ENCODE peak calls at places on chromosomes 4 and X, in ten cellular contexts. E is hepatocyte, B is right lobe of liver, U is GM23248, C is amniotic stem cell, O is body of pancreas, Y is NCI-H524 treated with DMSO at 0.1 percent for 48 hours, J is progenitor cell of endocrine pancreas, K is NCI-H345, D is NCI-H2171. T is an unnamed sample.

GRCh38 chr4:76882630-76883029 is 15.3 kb downstream of the SOWAHB start:
- DNase-seq in E (no peak), B (no peak), U (no peak), C (no peak), O (no peak), Y (no peak), J (no peak), K (no peak), D (no peak), T (no peak)

GRCh38 chr4:101163936-101164335 is 183.4 kb downstream of the PPP3CA start:
- DNase-seq in E (no peak), B (no peak), U (peak), C (no peak), O (no peak), Y (no peak), J (no peak), K (no peak), D (no peak), T (no peak)

GRCh38 chrX:56233682-56234081 is 1.5 kb downstream of the KLF8 start:
- DNase-seq in E (peak), B (no peak), U (peak), C (no peak), O (peak), Y (no peak), J (no peak), K (no peak), D (no peak), T (no peak)

GRCh38 chr4:18391370-18391728 is 369.8 kb upstream of the LCORL start:
- DNase-seq in E (no peak), B (no peak), U (no peak), C (no peak), O (no peak), Y (no peak), J (no peak), K (no peak), D (no peak), T (no peak)

GRCh38 chrX:2697306-2697705 is 6.2 kb downstream of the CD99 start:
- DNase-seq in E (no peak), B (no peak), U (peak), C (no peak), O (peak), Y (no peak), J (no peak), K (no peak), D (no peak), T (no peak)

GRCh38 chr4:151362404-151363164 is 37.2 kb upstream of the SH3D19 start:
- DNase-seq in E (peak), B (peak), U (peak), C (peak), O (peak), Y (no peak), J (peak), K (peak), D (peak), T (peak)

GRCh38 chrX:53918697-53919096 is 125.6 kb downstream of the PHF8 start:
- DNase-seq in E (no peak), B (no peak), U (no peak), C (no peak), O (peak), Y (no peak), J (no peak), K (no peak), D (no peak), T (no peak)

GRCh38 chr4:20317424-20317985 is 65.8 kb downstream of the SLIT2 start:
- DNase-seq in E (no peak), B (no peak), U (no peak), C (no peak), O (no peak), Y (no peak), J (no peak), K (no peak), D (no peak), T (no peak)

GRCh38 chr4:113957961-113958360 is 21.5 kb downstream of the ARSJ start:
- DNase-seq in E (no peak), B (no peak), U (no peak), C (no peak), O (no peak), Y (no peak), J (no peak), K (no peak), D (no peak), T (no peak)

GRCh38 chrX:13036896-13037295 is 7.5 kb downstream of the FAM9C start:
- DNase-seq in E (no peak), B (no peak), U (no peak), C (no peak), O (no peak), Y (no peak), J (no peak), K (no peak), D (no peak), T (no peak)

GRCh38 chr4:30950737-30951136 is 230.6 kb downstream of the PCDH7 start:
- DNase-seq in E (peak), B (no peak), U (no peak), C (no peak), O (no peak), Y (no peak), J (no peak), K (no peak), D (no peak), T (no peak)

GRCh38 chr4:107035711-107036601 is at the start of gene DKK2:
- DNase-seq in E (peak), B (no peak), U (peak), C (no peak), O (no peak), Y (no peak), J (peak), K (no peak), D (no peak), T (no peak)

GRCh38 chrX:70324326-70324725 is 34.4 kb downstream of the KIF4A start:
- DNase-seq in E (no peak), B (no peak), U (no peak), C (no peak), O (no peak), Y (no peak), J (no peak), K (no peak), D (no peak), T (no peak)

GRCh38 chrX:318068-318738 is 393 bp downstream of the GTPBP6 start:
- DNase-seq in E (peak), B (peak), U (peak), C (no peak), O (peak), Y (no peak), J (peak), K (no peak), D (no peak), T (no peak)

GRCh38 chr4:108114503-108114902 is 54.2 kb downstream of the LEF1 start:
- DNase-seq in E (peak), B (no peak), U (no peak), C (no peak), O (no peak), Y (no peak), J (no peak), K (no peak), D (no peak), T (peak)

GRCh38 chr4:127410644-127411043 is 222.1 kb upstream of the INTU start:
- DNase-seq in E (no peak), B (no peak), U (no peak), C (no peak), O (no peak), Y (no peak), J (no peak), K (no peak), D (no peak), T (no peak)

GRCh38 chr4:69951602-69952001 is 13.9 kb downstream of the CSN2 start:
- DNase-seq in E (no peak), B (no peak), U (no peak), C (no peak), O (no peak), Y (no peak), J (no peak), K (no peak), D (no peak), T (no peak)

GRCh38 chrX:51694254-51694653 is 11.6 kb upstream of the CENPVL2 start:
- DNase-seq in E (no peak), B (no peak), U (no peak), C (no peak), O (no peak), Y (no peak), J (no peak), K (no peak), D (no peak), T (no peak)

GRCh38 chr4:71156616-71157015 is 163.2 kb downstream of the DCK start:
- DNase-seq in E (no peak), B (no peak), U (no peak), C (no peak), O (no peak), Y (no peak), J (no peak), K (no peak), D (no peak), T (no peak)

GRCh38 chr4:138047290-138047689 is 194.9 kb downstream of the SLC7A11 start:
- DNase-seq in E (no peak), B (no peak), U (no peak), C (no peak), O (no peak), Y (no peak), J (no peak), K (no peak), D (no peak), T (no peak)

GRCh38 chr4:152073738-152074137 is 312.9 kb upstream of the GATB start:
- DNase-seq in E (peak), B (no peak), U (peak), C (no peak), O (no peak), Y (no peak), J (no peak), K (no peak), D (no peak), T (no peak)

GRCh38 chr4:101321481-101322042 is 25.8 kb downstream of the PPP3CA start:
- DNase-seq in E (no peak), B (no peak), U (peak), C (no peak), O (no peak), Y (no peak), J (no peak), K (no peak), D (no peak), T (no peak)

GRCh38 chr4:163111588-163111987 is 55.1 kb downstream of the NAF1 start:
- DNase-seq in E (peak), B (no peak), U (peak), C (no peak), O (no peak), Y (no peak), J (no peak), K (no peak), D (no peak), T (no peak)

T was measured in NCI-H748 treated with DMSO at 0.1 percent for 48 hours.